ENCODE peak calls at places on chromosomes 6 and 20, in eight cellular contexts. O is ovary, J is cardiac muscle cell, N is fibroblast of lung, B is heart right ventricle, Q is endothelial cell of umbilical vein, I is A549, R is upper lobe of left lung. K is an unnamed sample.
A peak's percentile ranks its signal among the peaks of the same experiment; 100 is the strongest.

GRCh38 chr6:16276991-16277981 is 38.9 kb downstream of the GMPR start:
- DNase-seq in R (peak; percentile 66), O (peak; percentile 75), B (peak; percentile 78), J (peak; percentile 92), Q (peak; percentile 96), N (peak; percentile 94), I (peak; percentile 68), K (peak; percentile 84)

GRCh38 chr20:3896302-3896701 is 7.1 kb downstream of the PANK2 start:
- DNase-seq in O (no peak), B (no peak), Q (peak; percentile 60), R (no peak), I (no peak), N (peak; percentile 50), J (no peak), K (no peak)

GRCh38 chr6:39964530-39964929 is 30.3 kb upstream of the MOCS1 start:
- DNase-seq in Q (no peak), N (no peak), I (no peak), J (no peak), O (no peak), R (no peak), B (no peak), K (no peak)

GRCh38 chr20:21505810-21506530 is 7.9 kb downstream of the NKX2-2 start:
- DNase-seq in B (no peak), J (peak; percentile 70), R (peak; percentile 36), I (peak; percentile 80), Q (peak; percentile 37), O (no peak), N (peak; percentile 39), K (peak; percentile 63)

GRCh38 chr6:70843328-70843918 is 113.4 kb downstream of the B3GAT2 start:
- DNase-seq in R (no peak), Q (no peak), O (no peak), N (no peak), B (no peak), J (no peak), I (no peak), K (no peak)

GRCh38 chr20:63342561-63343459 is 18.3 kb downstream of the CHRNA4 start:
- DNase-seq in N (no peak), O (no peak), R (no peak), B (no peak), J (no peak), Q (no peak), I (no peak), K (no peak)

GRCh38 chr6:108961077-108961476 is 112.9 kb downstream of the ARMC2 start:
- DNase-seq in J (no peak), I (no peak), Q (no peak), N (no peak), B (no peak), O (no peak), R (no peak), K (no peak)

GRCh38 chr6:71408966-71409723 is 120.5 kb downstream of the OGFRL1 start:
- DNase-seq in B (no peak), R (no peak), I (no peak), N (peak; percentile 68), Q (no peak), J (no peak), O (no peak), K (no peak)

GRCh38 chr6:71965404-71965803 is 79.1 kb downstream of the RIMS1 start:
- DNase-seq in B (no peak), N (peak; percentile 6), I (no peak), O (no peak), Q (no peak), J (no peak), R (no peak), K (no peak)

GRCh38 chr6:10521104-10521808 is at the start of gene GCNT2:
- DNase-seq in N (peak; percentile 46), R (peak; percentile 73), I (peak; percentile 46), Q (peak; percentile 66), J (peak; percentile 94), B (no peak), O (no peak), K (no peak)

GRCh38 chr6:18507018-18507415 is 119.9 kb downstream of the RNF144B start:
- DNase-seq in Q (no peak), I (no peak), J (no peak), B (no peak), N (no peak), R (no peak), O (no peak), K (no peak)

GRCh38 chr20:1857403-1857941 is 37.7 kb upstream of the SIRPA start:
- DNase-seq in Q (no peak), I (no peak), J (no peak), B (no peak), R (no peak), O (no peak), N (no peak), K (no peak)

GRCh38 chr20:61517419-61517818 is 265.4 kb downstream of the CDH4 start:
- DNase-seq in I (no peak), J (no peak), B (no peak), N (no peak), O (no peak), Q (no peak), R (no peak), K (no peak)

GRCh38 chr20:34095825-34096224 is 16.2 kb downstream of the EIF2S2 start:
- DNase-seq in B (no peak), R (no peak), I (no peak), O (no peak), N (no peak), J (no peak), Q (no peak), K (no peak)

GRCh38 chr6:26657268-26657667 is 2.3 kb downstream of the ZNF322 start:
- DNase-seq in O (no peak), B (no peak), R (no peak), J (no peak), N (no peak), I (no peak), Q (no peak), K (no peak)

GRCh38 chr6:113122060-113122459 is 735.1 kb upstream of the MARCKS start:
- DNase-seq in J (peak; percentile 6), B (no peak), O (no peak), R (no peak), I (peak; percentile 46), N (peak; percentile 99), Q (peak; percentile 97), K (peak; percentile 77)

GRCh38 chr6:28380381-28380780 is 19.2 kb downstream of the ZSCAN12 start:
- DNase-seq in O (no peak), R (no peak), Q (no peak), I (no peak), N (peak; percentile 14), J (no peak), B (no peak), K (no peak)

GRCh38 chr6:28985396-28986164 is 19.5 kb downstream of the ZNF311 start:
- DNase-seq in I (peak; percentile 84), R (peak; percentile 92), J (peak; percentile 95), B (peak; percentile 89), N (peak; percentile 98), O (peak; percentile 87), Q (peak; percentile 98), K (peak; percentile 97)

GRCh38 chr6:108742041-108742440 is 106.2 kb upstream of the ARMC2 start:
- DNase-seq in O (no peak), Q (no peak), R (peak; percentile 30), N (no peak), J (no peak), I (no peak), B (no peak), K (no peak)

GRCh38 chr6:101818056-101818455 is 424.5 kb downstream of the GRIK2 start:
- DNase-seq in J (no peak), I (no peak), O (no peak), R (no peak), N (peak; percentile 65), Q (no peak), B (no peak), K (no peak)

GRCh38 chr6:29826271-29826670 is 1.4 kb upstream of the HLA-G start:
- DNase-seq in J (no peak), B (no peak), R (no peak), O (no peak), I (no peak), N (no peak), Q (no peak), K (peak; percentile 70)

GRCh38 chr6:26311385-26312095 is 53.5 kb upstream of the BTN3A2 start:
- DNase-seq in Q (peak; percentile 81), O (peak; percentile 29), I (no peak), B (peak; percentile 30), N (peak; percentile 74), J (no peak), R (no peak), K (peak; percentile 85)

GRCh38 chr6:12336121-12336971 is 46.2 kb downstream of the EDN1 start:
- DNase-seq in Q (no peak), O (no peak), I (no peak), B (no peak), R (no peak), N (no peak), J (no peak), K (no peak)

GRCh38 chr6:12331951-12332749 is 42.0 kb downstream of the EDN1 start:
- DNase-seq in O (no peak), R (no peak), B (no peak), J (no peak), Q (no peak), N (peak; percentile 50), I (peak; percentile 54), K (peak; percentile 42)

GRCh38 chr6:12335131-12335527 is 45.0 kb downstream of the EDN1 start:
- DNase-seq in B (no peak), N (no peak), J (no peak), I (no peak), R (no peak), Q (no peak), O (no peak), K (no peak)

GRCh38 chr6:12335717-12336116 is 45.6 kb downstream of the EDN1 start:
- DNase-seq in B (no peak), O (no peak), N (no peak), J (no peak), I (no peak), Q (no peak), R (no peak), K (no peak)

GRCh38 chr6:12334524-12335130 is 44.5 kb downstream of the EDN1 start:
- DNase-seq in Q (no peak), B (no peak), O (no peak), I (no peak), R (no peak), J (no peak), N (no peak), K (no peak)
- H3K4me1 ChIP-seq in Q (peaks cover 3% of the 10 kb centered on the region), B (no peaks in the 10 kb centered on the region), O (no peaks in the 10 kb centered on the region), I (peaks cover 68% of the 10 kb centered on the region), R (peaks cover 6% of the 10 kb centered on the region), J (no peaks in the 10 kb centered on the region), N (no peaks in the 10 kb centered on the region), K (peaks cover under 1% of the 10 kb centered on the region)

GRCh38 chr20:18007534-18008292 is 38.9 kb downstream of the MGME1 start:
- DNase-seq in I (no peak), Q (no peak), R (peak; percentile 21), J (no peak), O (peak; percentile 55), B (peak; percentile 23), N (no peak), K (no peak)
- H3K4me1 ChIP-seq in I (no peaks in the 10 kb centered on the region), Q (no peaks in the 10 kb centered on the region), R (peaks cover 20% of the 10 kb centered on the region), J (peaks cover 24% of the 10 kb centered on the region), O (peaks cover 2% of the 10 kb centered on the region), B (no peaks in the 10 kb centered on the region), N (peaks cover 2% of the 10 kb centered on the region), K (no peaks in the 10 kb centered on the region)

GRCh38 chr6:43877463-43878126 is 107.6 kb downstream of the VEGFA start:
- DNase-seq in R (no peak), I (no peak), Q (no peak), J (no peak), O (no peak), N (no peak), B (no peak), K (no peak)
- H3K4me1 ChIP-seq in R (no peaks in the 10 kb centered on the region), I (no peaks in the 10 kb centered on the region), Q (no peaks in the 10 kb centered on the region), J (peaks cover 35% of the 10 kb centered on the region), O (no peaks in the 10 kb centered on the region), N (no peaks in the 10 kb centered on the region), B (no peaks in the 10 kb centered on the region), K (no peaks in the 10 kb centered on the region)

GRCh38 chr6:132566404-132566803 is 3.7 kb upstream of the TAAR6 start:
- DNase-seq in R (no peak), B (no peak), N (no peak), O (no peak), I (no peak), Q (no peak), J (no peak), K (no peak)
- H3K4me1 ChIP-seq in R (no peaks in the 10 kb centered on the region), B (no peaks in the 10 kb centered on the region), N (no peaks in the 10 kb centered on the region), O (no peaks in the 10 kb centered on the region), I (no peaks in the 10 kb centered on the region), Q (no peaks in the 10 kb centered on the region), J (no peaks in the 10 kb centered on the region), K (no peaks in the 10 kb centered on the region)

K was measured in mammary epithelial cell.